ENCODE peak calls at places on chromosomes 11 and 22, in five cellular contexts. B, E, A, P and T are unnamed samples.

GRCh38 chr11:82988936-82989627 is 82.6 kb downstream of the RAB30 start:
- DNase-seq in B (no peak), E (no peak), A (no peak), P (no peak), T (peak)

GRCh38 chr11:135027461-135027860 is 615.4 kb upstream of the B3GAT1 start:
- DNase-seq in B (peak), E (peak), A (no peak), P (no peak), T (peak)

GRCh38 chr22:19843857-19844422 is 10.7 kb downstream of the GNB1L start:
- DNase-seq in B (no peak), E (no peak), A (no peak), P (no peak), T (no peak)

GRCh38 chr11:95076416-95076815 is 9.7 kb downstream of the SRSF8 start:
- DNase-seq in B (peak), E (no peak), A (no peak), P (no peak), T (no peak)

GRCh38 chr11:10487002-10487647 is 32.1 kb downstream of the AMPD3 start:
- DNase-seq in B (no peak), E (no peak), A (no peak), P (no peak), T (no peak)

GRCh38 chr11:121794671-121795070 is 321.3 kb downstream of the BLID start:
- DNase-seq in B (no peak), E (no peak), A (no peak), P (no peak), T (no peak)

GRCh38 chr22:22235564-22235963 is 9.0 kb upstream of the VPREB1 start:
- DNase-seq in B (no peak), E (no peak), A (no peak), P (no peak), T (no peak)

GRCh38 chr11:6565988-6566703 is 37.3 kb downstream of the RRP8 start:
- DNase-seq in B (no peak), E (no peak), A (no peak), P (no peak), T (no peak)

GRCh38 chr22:19710020-19710768 is 4.1 kb upstream of the SEPTIN5 start:
- DNase-seq in B (no peak), E (no peak), A (no peak), P (no peak), T (no peak)

GRCh38 chr11:33375688-33376311 is 118.6 kb downstream of the HIPK3 start:
- DNase-seq in B (no peak), E (no peak), A (no peak), P (no peak), T (no peak)

GRCh38 chr11:57357310-57357709 is 19.2 kb downstream of the P2RX3 start:
- DNase-seq in B (no peak), E (no peak), A (no peak), P (no peak), T (no peak)

GRCh38 chr11:2559527-2560311 is 114.9 kb downstream of the KCNQ1 start:
- DNase-seq in B (no peak), E (no peak), A (peak), P (no peak), T (no peak)

GRCh38 chr22:40051322-40051721 is 56.6 kb downstream of the FAM83F start:
- DNase-seq in B (no peak), E (no peak), A (no peak), P (no peak), T (no peak)

GRCh38 chr11:83764643-83765042 is 478.5 kb upstream of the CCDC90B start:
- DNase-seq in B (no peak), E (no peak), A (no peak), P (no peak), T (no peak)

GRCh38 chr11:131637469-131638175 is 267.2 kb downstream of the NTM start:
- DNase-seq in B (no peak), E (no peak), A (no peak), P (no peak), T (peak)

GRCh38 chr11:20647976-20648565 is 21.3 kb upstream of the NELL1 start:
- DNase-seq in B (peak), E (no peak), A (no peak), P (peak), T (peak)

GRCh38 chr22:37303821-37304274 is 21.5 kb downstream of the CYTH4 start:
- DNase-seq in B (peak), E (no peak), A (no peak), P (peak), T (peak)

GRCh38 chr11:2419638-2420501 is 19.3 kb downstream of the TSSC4 start:
- DNase-seq in B (peak), E (peak), A (peak), P (peak), T (peak)

GRCh38 chr11:16981651-16982194 is 32.5 kb downstream of the PLEKHA7 start:
- DNase-seq in B (peak), E (no peak), A (no peak), P (peak), T (peak)

GRCh38 chr22:38412435-38413084 is 42.4 kb downstream of the KCNJ4 start:
- DNase-seq in B (no peak), E (peak), A (no peak), P (no peak), T (peak)

GRCh38 chr22:24076091-24076867 is 65.2 kb downstream of the CABIN1 start:
- DNase-seq in B (no peak), E (no peak), A (no peak), P (no peak), T (no peak)

GRCh38 chr22:25628494-25628893 is 64.0 kb downstream of the GRK3 start:
- DNase-seq in B (no peak), E (no peak), A (no peak), P (no peak), T (no peak)

GRCh38 chr11:7892751-7893356 is 38.2 kb downstream of the OR10A6 start:
- DNase-seq in B (peak), E (no peak), A (no peak), P (peak), T (peak)

GRCh38 chr11:93921695-93922468 is 71.5 kb upstream of the VSTM5 start:
- DNase-seq in B (peak), E (peak), A (no peak), P (peak), T (peak)

GRCh38 chr11:61972796-61973602 is 5.6 kb upstream of the FTH1 start:
- DNase-seq in B (no peak), E (no peak), A (no peak), P (no peak), T (peak)

GRCh38 chr11:30333405-30333804 is 10.5 kb downstream of the ARL14EP start:
- DNase-seq in B (no peak), E (no peak), A (no peak), P (no peak), T (no peak)

GRCh38 chr11:130042093-130042591 is 27.6 kb upstream of the APLP2 start:
- DNase-seq in B (peak), E (no peak), A (no peak), P (no peak), T (peak)

GRCh38 chr22:19758896-19759458 is 1.6 kb upstream of the TBX1 start:
- DNase-seq in B (no peak), E (no peak), A (no peak), P (no peak), T (no peak)

GRCh38 chr11:9302448-9302847 is 11.9 kb downstream of the TMEM41B start:
- DNase-seq in B (peak), E (no peak), A (no peak), P (no peak), T (no peak)

GRCh38 chr11:81772161-81772560 is 961.5 kb downstream of the FAM181B start:
- DNase-seq in B (peak), E (no peak), A (no peak), P (no peak), T (no peak)

GRCh38 chr11:28343304-28344233 is 235.4 kb downstream of the METTL15 start:
- DNase-seq in B (peak), E (no peak), A (no peak), P (peak), T (no peak)

GRCh38 chr11:118206612-118207031 is 18.2 kb downstream of the JAML start:
- DNase-seq in B (no peak), E (peak), A (peak), P (no peak), T (no peak)
- H3K27ac ChIP-seq in B (no peak), E (peak), A (peak), P (no peak), T (no peak)

DNA sequence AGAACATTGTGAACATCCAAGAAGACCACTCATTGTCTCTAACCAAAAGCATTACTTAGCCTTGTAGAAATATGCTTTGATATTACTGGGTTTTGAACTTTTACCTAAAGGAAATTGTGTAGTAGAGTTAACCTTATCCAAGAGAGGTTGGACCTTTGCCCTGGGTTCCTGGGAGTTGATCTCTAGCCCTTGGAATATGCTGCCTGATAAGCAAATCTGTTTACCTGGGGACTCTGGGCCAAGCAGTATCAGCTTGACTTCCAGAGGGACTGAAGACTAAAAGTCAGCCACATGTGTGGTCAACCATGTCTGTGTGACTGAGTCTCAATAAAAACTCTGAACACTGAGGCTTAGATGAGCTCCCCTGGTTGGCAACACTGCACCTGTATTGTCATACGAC is 44.1 kb upstream of the CWF19L2 start:
- DNase-seq in B (no peak), E (no peak), A (no peak), P (no peak), T (no peak)
- H3K27ac ChIP-seq in B (no peak), E (no peak), A (no peak), P (no peak), T (no peak)

GRCh38 chr11:12111482-12112149 is 1.2 kb downstream of the MICAL2 start:
- DNase-seq in B (no peak), E (no peak), A (no peak), P (no peak), T (no peak)

GRCh38 chr11:12110714-12111481 is 508 bp downstream of the MICAL2 start:
- DNase-seq in B (no peak), E (peak), A (peak), P (no peak), T (no peak)

GRCh38 chr11:12112731-12113130 is 2.3 kb downstream of the MICAL2 start:
- DNase-seq in B (no peak), E (no peak), A (no peak), P (no peak), T (no peak)

GRCh38 chr11:12113294-12113693 is 2.9 kb downstream of the MICAL2 start:
- DNase-seq in B (no peak), E (no peak), A (no peak), P (no peak), T (no peak)

GRCh38 chr11:12112150-12112520 is 1.7 kb downstream of the MICAL2 start:
- DNase-seq in B (no peak), E (no peak), A (no peak), P (no peak), T (no peak)
- H3K27ac ChIP-seq in B (peak), E (peak), A (peak), P (no peak), T (no peak)

GRCh38 chr11:74072721-74073120 is 63.8 kb upstream of the UCP3 start:
- DNase-seq in B (no peak), E (no peak), A (no peak), P (no peak), T (no peak)

GRCh38 chr11:74069146-74070046 is 60.5 kb upstream of the UCP3 start:
- DNase-seq in B (no peak), E (no peak), A (no peak), P (no peak), T (peak)

GRCh38 chr11:74072286-74072685 is 63.4 kb upstream of the UCP3 start:
- DNase-seq in B (no peak), E (no peak), A (no peak), P (no peak), T (no peak)

GRCh38 chr11:74070713-74071506 is 62.0 kb upstream of the UCP3 start:
- DNase-seq in B (no peak), E (no peak), A (no peak), P (no peak), T (no peak)
- H3K27ac ChIP-seq in B (no peak), E (no peak), A (no peak), P (no peak), T (no peak)

DNA sequence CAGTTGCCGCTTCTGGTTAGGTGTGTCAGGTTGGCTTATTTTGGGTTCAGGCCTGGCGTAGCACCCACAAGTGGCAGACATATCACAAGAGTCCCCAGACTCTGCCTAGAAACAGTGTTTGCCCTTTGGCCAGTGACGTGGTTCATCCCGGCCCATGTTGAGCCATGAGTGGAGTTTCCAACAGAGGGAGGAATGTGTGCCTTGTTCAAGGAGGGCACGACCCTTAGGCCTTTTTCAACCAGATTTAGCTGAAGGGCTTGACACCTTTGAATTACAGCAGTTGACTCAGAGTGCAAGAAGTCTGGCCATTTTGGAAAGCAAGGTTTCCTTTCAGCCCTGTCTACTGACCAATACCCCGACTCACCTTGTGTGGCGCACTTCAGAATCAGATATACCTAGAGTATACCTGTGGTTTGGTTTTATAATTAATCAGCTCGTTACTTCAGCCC is 15.1 kb upstream of the AIFM3 start:
- DNase-seq in B (no peak), E (no peak), A (no peak), P (no peak), T (peak)
- H3K27ac ChIP-seq in B (no peak), E (no peak), A (no peak), P (no peak), T (no peak)

GRCh38 chr11:65340226-65340625 is 6.6 kb downstream of the DPF2 start:
- DNase-seq in B (no peak), E (no peak), A (no peak), P (no peak), T (no peak)
- H3K27ac ChIP-seq in B (no peak), E (no peak), A (no peak), P (no peak), T (no peak)

DNA sequence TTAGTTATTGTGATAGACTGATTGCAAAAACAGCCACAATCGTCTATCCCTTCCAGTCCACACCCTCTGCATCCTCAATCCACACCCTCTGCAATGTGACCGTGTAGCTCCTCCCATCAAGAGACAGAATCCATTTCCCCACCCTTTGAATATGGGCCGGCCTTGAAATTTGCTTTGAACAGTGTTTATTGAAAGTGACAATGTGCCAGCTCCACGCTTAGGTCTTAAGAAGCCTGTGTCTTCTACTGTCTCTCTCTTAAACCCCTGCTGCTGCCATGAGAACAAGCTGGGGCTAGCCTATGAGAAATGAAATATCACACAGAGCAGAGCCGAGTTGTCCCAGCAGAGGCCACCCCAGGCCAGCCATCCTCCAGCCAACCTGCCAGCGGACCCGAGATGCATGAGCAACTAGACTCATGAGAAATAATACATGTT is 22.3 kb upstream of the MICAL2 start:
- DNase-seq in B (peak), E (peak), A (peak), P (no peak), T (no peak)
- H3K27ac ChIP-seq in B (peak), E (peak), A (peak), P (peak), T (no peak)

DNA sequence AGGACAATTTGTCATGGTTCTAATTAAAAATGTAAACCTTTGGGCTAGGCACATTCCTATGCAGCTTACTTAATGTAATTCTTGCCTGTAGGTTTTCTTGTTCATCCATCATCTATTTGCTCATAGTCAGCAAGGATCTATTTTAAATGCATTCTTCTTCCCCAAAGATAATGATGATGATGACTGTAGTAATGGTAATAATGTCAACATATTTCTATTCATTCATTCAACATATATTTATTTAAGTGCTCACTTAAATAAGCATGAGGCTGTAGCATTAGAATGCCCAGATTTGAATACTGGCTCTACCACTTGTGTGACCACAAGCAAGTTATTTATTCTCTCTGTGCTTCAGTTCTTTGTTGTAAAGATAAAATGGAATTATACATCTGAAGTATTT is 169.6 kb upstream of the SYN3 start:
- DNase-seq in B (no peak), E (no peak), A (no peak), P (no peak), T (no peak)
- H3K27ac ChIP-seq in B (no peak), E (no peak), A (no peak), P (no peak), T (no peak)

GRCh38 chr22:41532908-41533825 is 11.1 kb downstream of the POLR3H start:
- DNase-seq in B (peak), E (peak), A (peak), P (no peak), T (peak)
- H3K27ac ChIP-seq in B (no peak), E (peak), A (peak), P (no peak), T (no peak)